ENCODE peak calls at places on chromosomes 1 and 21, in eight cellular contexts. K, H, N, B, L, I, Y and A are unnamed samples.

GRCh38 chr1:168386949-168387586 is 106.4 kb downstream of the TBX19 start:
- DNase-seq in I (peak), Y (no peak), K (peak), H (peak), B (peak), L (peak), N (no peak), A (no peak)

GRCh38 chr1:41726899-41727748 is 191.6 kb downstream of the HIVEP3 start:
- DNase-seq in I (no peak), Y (no peak), L (peak), H (peak), K (no peak), N (no peak), B (peak), A (no peak)

GRCh38 chr1:170027760-170028159 is 46.7 kb downstream of the KIFAP3 start:
- DNase-seq in L (no peak), B (no peak), H (no peak), K (no peak), Y (no peak), I (no peak), N (no peak), A (no peak)

GRCh38 chr1:54334996-54335395 is 71.2 kb downstream of the SSBP3 start:
- DNase-seq in I (no peak), B (no peak), H (no peak), K (no peak), Y (no peak), N (no peak), L (no peak), A (peak)

GRCh38 chr1:54152696-54153095 is at the start of gene CDCP2:
- DNase-seq in N (no peak), I (no peak), H (no peak), L (no peak), K (no peak), B (peak), Y (no peak), A (no peak)

GRCh38 chr1:2228684-2229031 is 539 bp downstream of the SKI start:
- DNase-seq in K (no peak), H (peak), I (peak), B (peak), L (no peak), N (no peak), Y (no peak), A (no peak)

GRCh38 chr1:201260648-201261311 is 22.5 kb upstream of the PKP1 start:
- DNase-seq in H (no peak), I (no peak), N (no peak), K (no peak), L (peak), Y (no peak), B (peak), A (no peak)

GRCh38 chr1:9293512-9294439 is 1.1 kb downstream of the SPSB1 start:
- DNase-seq in L (no peak), I (peak), N (no peak), H (peak), Y (peak), K (no peak), B (peak), A (no peak)

GRCh38 chr1:234899041-234899787 is 229.4 kb downstream of the TOMM20 start:
- DNase-seq in N (no peak), B (no peak), K (no peak), Y (peak), L (peak), I (peak), H (no peak), A (no peak)

GRCh38 chr1:57034713-57035112 is 68.9 kb upstream of the C8B start:
- DNase-seq in B (no peak), N (no peak), I (no peak), H (no peak), K (no peak), Y (no peak), L (no peak), A (no peak)

GRCh38 chr1:211126622-211127021 is 7.3 kb downstream of the KCNH1 start:
- DNase-seq in K (no peak), Y (no peak), B (no peak), N (peak), I (no peak), H (no peak), L (no peak), A (no peak)

GRCh38 chr1:60283690-60284089 is 210.1 kb upstream of the C1orf87 start:
- DNase-seq in B (no peak), H (no peak), N (no peak), I (no peak), Y (no peak), K (no peak), L (no peak), A (no peak)

GRCh38 chr1:172966844-172967540 is 83.7 kb downstream of the TNFSF18 start:
- DNase-seq in I (peak), N (no peak), K (no peak), L (no peak), B (no peak), Y (no peak), H (peak), A (no peak)

GRCh38 chr1:40312238-40313205 is 4.6 kb downstream of the COL9A2 start:
- DNase-seq in B (peak), Y (no peak), K (no peak), H (peak), L (peak), I (no peak), N (no peak), A (no peak)

GRCh38 chr1:73800376-73800775 is 397.6 kb downstream of the LRRIQ3 start:
- DNase-seq in N (peak), L (no peak), I (peak), H (no peak), B (no peak), Y (no peak), K (no peak), A (peak)

GRCh38 chr1:35449334-35450008 is 107.7 kb downstream of the KIAA0319L start:
- DNase-seq in N (peak), L (no peak), H (no peak), Y (no peak), K (peak), I (peak), B (no peak), A (peak)

GRCh38 chr1:46041974-46042373 is 90.5 kb downstream of the PIK3R3 start:
- DNase-seq in H (no peak), B (no peak), I (no peak), K (no peak), Y (no peak), N (no peak), L (no peak), A (no peak)

GRCh38 chr21:45080639-45081414 is 6.4 kb downstream of the ADARB1 start:
- DNase-seq in H (peak), B (no peak), N (no peak), I (peak), Y (no peak), L (no peak), K (no peak), A (no peak)

GRCh38 chr1:93992190-93992589 is 83.0 kb upstream of the GCLM start:
- DNase-seq in N (no peak), H (no peak), Y (no peak), L (no peak), B (no peak), I (no peak), K (no peak), A (no peak)

GRCh38 chr1:7842517-7842916 is 10.3 kb downstream of the UTS2 start:
- DNase-seq in L (no peak), K (no peak), H (peak), N (no peak), Y (no peak), I (no peak), B (no peak), A (no peak)

GRCh38 chr1:32274646-32275340 is 17.1 kb upstream of the HDAC1 start:
- DNase-seq in B (peak), N (no peak), K (no peak), H (no peak), I (no peak), L (no peak), Y (peak), A (no peak)

GRCh38 chr1:21337931-21338567 is 47.8 kb upstream of the ECE1 start:
- DNase-seq in Y (no peak), I (peak), L (peak), B (peak), H (no peak), K (no peak), N (peak), A (no peak)

GRCh38 chr1:21567241-21568005 is 58.2 kb downstream of the ALPL start:
- DNase-seq in N (peak), H (no peak), Y (no peak), K (peak), I (peak), B (no peak), L (no peak), A (peak)

GRCh38 chr1:184513966-184514365 is 127.1 kb downstream of the C1orf21 start:
- DNase-seq in N (no peak), K (peak), B (no peak), L (no peak), I (peak), H (no peak), Y (no peak), A (no peak)

GRCh38 chr1:99456536-99456935 is 189.4 kb upstream of the PALMD start:
- DNase-seq in L (no peak), B (no peak), I (peak), H (no peak), N (no peak), K (no peak), Y (no peak), A (no peak)

GRCh38 chr1:70779571-70779970 is 268.0 kb downstream of the PTGER3 start:
- DNase-seq in H (no peak), I (peak), N (peak), B (no peak), K (no peak), L (no peak), Y (no peak), A (peak)

GRCh38 chr1:54396280-54396903 is 9.8 kb downstream of the SSBP3 start:
- DNase-seq in N (no peak), H (no peak), I (no peak), Y (no peak), L (no peak), B (no peak), K (no peak), A (no peak)

GRCh38 chr1:196355206-196355786 is 252.9 kb downstream of the KCNT2 start:
- DNase-seq in N (no peak), I (peak), B (no peak), K (no peak), H (no peak), Y (no peak), L (no peak), A (no peak)

GRCh38 chr1:61486783-61487505 is 238.0 kb downstream of the TM2D1 start:
- DNase-seq in H (no peak), B (no peak), Y (no peak), L (no peak), I (peak), K (no peak), N (no peak), A (no peak)

GRCh38 chr1:87852410-87853202 is 523.9 kb downstream of the LMO4 start:
- DNase-seq in Y (no peak), K (no peak), H (no peak), L (peak), B (no peak), I (no peak), N (no peak), A (no peak)

GRCh38 chr1:86447198-86447790 is 21.4 kb upstream of the CLCA1 start:
- DNase-seq in N (no peak), L (no peak), K (no peak), I (no peak), B (no peak), H (no peak), Y (no peak), A (no peak)

GRCh38 chr1:15833069-15833679 is 14.3 kb upstream of the SPEN start:
- DNase-seq in N (no peak), K (no peak), I (peak), Y (no peak), H (peak), L (peak), B (peak), A (no peak)

GRCh38 chr21:36803801-36804452 is 105.0 kb downstream of the SIM2 start:
- DNase-seq in K (peak), B (no peak), I (no peak), Y (no peak), H (no peak), L (no peak), N (no peak), A (no peak)

GRCh38 chr1:6343506-6344405 is 49.8 kb downstream of the ACOT7 start:
- DNase-seq in K (no peak), H (peak), I (peak), L (peak), N (peak), Y (peak), B (no peak), A (peak)

GRCh38 chr21:34037446-34037845 is 35.9 kb upstream of the MRPS6 start:
- DNase-seq in Y (no peak), H (no peak), N (no peak), L (peak), K (no peak), I (peak), B (no peak), A (peak)

GRCh38 chr1:42962641-42963377 is 4.1 kb upstream of the SLC2A1 start:
- DNase-seq in Y (peak), B (no peak), H (no peak), N (no peak), I (peak), L (no peak), K (no peak), A (no peak)

GRCh38 chr1:41695118-41695517 is 210.6 kb upstream of the EDN2 start:
- DNase-seq in K (no peak), H (no peak), L (no peak), N (no peak), B (peak), Y (no peak), I (no peak), A (no peak)

DNA sequence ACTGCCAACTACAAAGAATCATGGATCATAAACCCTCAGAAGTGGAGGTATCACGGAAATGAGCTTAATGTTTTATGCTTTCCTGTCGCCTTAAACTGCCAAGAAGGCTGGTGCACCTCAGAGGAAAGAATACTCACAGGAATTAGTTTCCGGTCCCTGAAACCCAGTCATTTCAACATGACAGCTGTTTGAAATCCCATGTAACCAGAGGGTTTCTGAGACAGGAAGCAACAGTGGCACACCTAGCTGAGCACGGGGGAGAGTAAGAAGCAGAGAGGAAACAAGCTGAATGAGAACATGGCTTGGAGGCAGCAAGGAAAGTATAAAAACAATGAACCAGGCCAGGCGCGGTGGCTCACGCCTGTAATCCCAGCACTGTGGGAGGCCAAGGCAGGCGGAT is 3.9 kb downstream of the JAK1 start:
- DNase-seq in L (no peak), N (no peak), B (peak), K (peak), I (no peak), H (peak), Y (no peak), A (no peak)
- H3K4me3 ChIP-seq in L (no peak), N (no peak), B (peak), K (no peak), I (no peak), H (peak), Y (no peak), A (no peak)

DNA sequence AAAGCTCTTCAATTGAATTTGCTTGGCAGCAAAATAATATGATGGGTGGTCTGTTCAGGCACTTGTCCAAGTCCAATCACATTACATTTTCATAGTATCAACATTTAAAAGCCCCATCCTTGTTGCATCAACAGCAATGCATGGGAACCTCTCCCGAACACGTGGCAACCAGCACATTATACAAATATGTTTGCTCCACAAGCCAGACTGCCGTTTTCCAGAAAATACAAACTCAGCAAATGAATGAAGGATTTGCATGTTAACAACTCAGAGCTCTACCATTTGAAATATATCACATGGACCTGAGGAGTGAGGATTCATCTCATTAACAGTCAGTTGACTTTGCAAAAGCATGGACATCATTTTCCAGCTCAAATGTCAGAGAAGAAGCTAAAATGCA is 19.9 kb upstream of the LYPLAL1 start:
- DNase-seq in Y (no peak), N (no peak), H (no peak), K (no peak), B (no peak), L (no peak), I (no peak), A (no peak)
- H3K4me3 ChIP-seq in Y (no peak), N (no peak), H (no peak), K (no peak), B (no peak), L (no peak), I (no peak), A (no peak)

DNA sequence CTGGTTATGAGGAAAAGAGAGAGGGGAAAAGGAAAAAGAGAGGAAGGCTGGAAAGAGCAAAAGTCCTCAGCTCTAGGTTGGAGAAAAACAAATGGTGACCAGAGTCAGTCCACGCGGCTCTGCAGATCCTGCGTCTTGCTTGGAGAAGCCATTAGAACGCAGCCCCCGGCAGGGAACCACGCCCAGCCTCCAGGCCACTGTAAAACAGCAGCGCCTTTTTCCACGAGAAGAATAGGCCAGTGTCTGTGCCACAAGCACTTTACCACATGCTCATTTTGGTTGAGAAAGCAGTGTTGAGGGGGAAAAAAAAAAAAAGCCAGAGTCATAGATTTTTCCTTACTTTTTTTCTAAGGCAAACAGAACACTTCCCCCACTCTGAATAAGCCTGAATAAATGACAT is 846.9 kb upstream of the ADAMTS5 start:
- DNase-seq in K (no peak), N (no peak), Y (no peak), B (no peak), L (no peak), I (no peak), H (no peak), A (no peak)
- H3K4me3 ChIP-seq in K (no peak), N (no peak), Y (no peak), B (no peak), L (no peak), I (no peak), H (no peak), A (no peak)

GRCh38 chr21:25562660-25563059 is 44.6 kb downstream of the MRPL39 start:
- DNase-seq in L (no peak), N (no peak), I (no peak), B (no peak), K (no peak), H (no peak), Y (no peak), A (no peak)

GRCh38 chr21:25557170-25557569 is 50.1 kb downstream of the MRPL39 start:
- DNase-seq in L (no peak), N (no peak), H (no peak), I (peak), Y (no peak), B (no peak), K (no peak), A (no peak)

GRCh38 chr21:25561668-25562641 is 45.3 kb downstream of the MRPL39 start:
- DNase-seq in N (no peak), K (no peak), H (peak), L (peak), I (no peak), Y (no peak), B (peak), A (peak)

GRCh38 chr21:25558123-25558522 is 49.2 kb downstream of the MRPL39 start:
- DNase-seq in B (no peak), L (no peak), N (no peak), Y (no peak), I (no peak), H (no peak), K (no peak), A (no peak)

GRCh38 chr21:25560151-25560783 is 47.0 kb downstream of the MRPL39 start:
- DNase-seq in Y (no peak), B (no peak), N (no peak), L (no peak), K (no peak), I (peak), H (no peak), A (no peak)
- H3K4me3 ChIP-seq in Y (no peak), B (no peak), N (no peak), L (no peak), K (no peak), I (no peak), H (no peak), A (no peak)

DNA sequence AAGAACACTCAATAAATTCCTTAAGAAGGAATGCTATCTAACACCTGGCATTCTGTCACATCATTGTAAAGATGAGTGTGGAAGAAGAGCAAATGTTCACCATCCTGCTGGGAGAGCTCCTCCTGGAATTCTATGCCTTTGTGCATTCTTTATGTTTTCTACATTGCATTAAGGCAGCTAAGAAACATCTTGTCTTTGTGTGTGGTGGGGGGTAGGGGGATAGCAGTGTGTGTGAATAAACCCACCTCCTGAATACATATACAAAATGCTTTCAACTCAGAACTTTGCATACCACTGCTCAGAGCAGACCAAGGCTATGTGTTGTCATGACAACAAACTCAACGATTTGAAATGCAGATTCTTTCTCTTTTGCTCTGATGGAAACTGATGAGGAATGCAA is 193.6 kb upstream of the KAZN start:
- DNase-seq in I (no peak), Y (no peak), B (no peak), N (no peak), H (no peak), K (no peak), L (no peak), A (no peak)
- H3K4me3 ChIP-seq in I (no peak), Y (no peak), B (no peak), N (no peak), H (no peak), K (no peak), L (no peak), A (no peak)

DNA sequence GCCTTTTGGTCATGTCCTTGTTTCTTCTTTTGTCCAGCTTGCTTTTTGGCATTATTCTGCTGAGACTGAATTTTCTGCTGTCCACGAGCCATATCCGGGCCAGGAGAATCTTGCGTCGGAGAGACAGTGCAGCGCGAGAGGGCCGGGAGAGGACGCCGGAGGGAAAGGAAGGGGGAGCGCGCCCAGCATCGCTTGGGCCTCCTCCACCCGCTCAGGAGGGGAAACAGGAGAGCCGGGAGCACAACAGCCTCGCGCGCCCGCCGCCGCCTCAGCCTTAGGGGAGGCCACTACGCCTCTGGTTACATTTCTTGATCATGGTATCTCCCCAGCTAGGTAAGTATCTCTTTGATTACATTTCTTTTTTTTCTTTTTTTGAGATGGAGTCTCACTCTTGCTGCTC is 7.4 kb upstream of the DEGS1 start:
- DNase-seq in K (no peak), N (no peak), I (no peak), L (no peak), Y (no peak), B (peak), H (no peak), A (no peak)
- H3K4me3 ChIP-seq in K (no peak), N (no peak), I (no peak), L (no peak), Y (no peak), B (no peak), H (no peak), A (no peak)